ENCODE peak calls at places on chromosomes 2 and 18, in four cellular contexts. One of them, this sample, is unnamed. For H3K27me3, the result is how much of the 10 kb centered on the place peaks cover.

GRCh38 chr2:216147172-216148131 is 38.3 kb downstream of the XRCC5 start:
- DNase-seq in CD4-positive, alpha-beta T cell: no peak
- DNase-seq in testis: no peak
- DNase-seq in GM12878: no peak
- DNase-seq in this sample: no peak

GRCh38 chr18:79540161-79540913 is 139.3 kb upstream of the CTDP1 start:
- DNase-seq in CD4-positive, alpha-beta T cell: no peak
- DNase-seq in testis: peak
- DNase-seq in GM12878: no peak
- DNase-seq in this sample: no peak

GRCh38 chr2:12921321-12921720 is 204.6 kb downstream of the TRIB2 start:
- DNase-seq in CD4-positive, alpha-beta T cell: no peak
- DNase-seq in testis: no peak
- DNase-seq in GM12878: no peak
- DNase-seq in this sample: no peak

GRCh38 chr2:204972606-204973336 is 427.5 kb downstream of the PARD3B start:
- DNase-seq in CD4-positive, alpha-beta T cell: no peak
- DNase-seq in testis: no peak
- DNase-seq in GM12878: no peak
- DNase-seq in this sample: no peak

GRCh38 chr2:71605173-71605641 is 151.8 kb downstream of the DYSF start:
- DNase-seq in CD4-positive, alpha-beta T cell: no peak
- DNase-seq in testis: no peak
- DNase-seq in GM12878: no peak
- DNase-seq in this sample: no peak

GRCh38 chr2:64838817-64839216 is 150.4 kb upstream of the SLC1A4 start:
- DNase-seq in CD4-positive, alpha-beta T cell: no peak
- DNase-seq in testis: no peak
- DNase-seq in GM12878: no peak
- DNase-seq in this sample: peak

GRCh38 chr18:58716046-58716766 is 44.9 kb downstream of the MALT1 start:
- DNase-seq in CD4-positive, alpha-beta T cell: no peak
- DNase-seq in testis: no peak
- DNase-seq in GM12878: no peak
- DNase-seq in this sample: no peak

GRCh38 chr18:2425426-2426317 is 145.6 kb downstream of the METTL4 start:
- DNase-seq in CD4-positive, alpha-beta T cell: no peak
- DNase-seq in testis: no peak
- DNase-seq in GM12878: no peak
- DNase-seq in this sample: no peak

GRCh38 chr2:47653909-47654789 is 128.8 kb upstream of the MSH6 start:
- DNase-seq in CD4-positive, alpha-beta T cell: no peak
- DNase-seq in testis: peak
- DNase-seq in GM12878: no peak
- DNase-seq in this sample: peak

GRCh38 chr2:208265371-208265806 is 666 bp upstream of the PIKFYVE start:
- DNase-seq in CD4-positive, alpha-beta T cell: peak
- DNase-seq in testis: peak
- DNase-seq in GM12878: no peak
- DNase-seq in this sample: no peak

GRCh38 chr2:112985090-112985489 is 7.3 kb downstream of the IL36G start:
- DNase-seq in CD4-positive, alpha-beta T cell: peak
- DNase-seq in testis: no peak
- DNase-seq in GM12878: no peak
- DNase-seq in this sample: no peak

GRCh38 chr2:201515573-201516246 is 64.2 kb downstream of the STRADB start:
- DNase-seq in CD4-positive, alpha-beta T cell: no peak
- DNase-seq in testis: no peak
- DNase-seq in GM12878: no peak
- DNase-seq in this sample: no peak

GRCh38 chr18:62663731-62664336 is 51.5 kb upstream of the PHLPP1 start:
- DNase-seq in CD4-positive, alpha-beta T cell: no peak
- DNase-seq in testis: no peak
- DNase-seq in GM12878: peak
- DNase-seq in this sample: no peak

GRCh38 chr2:241901018-241901380 is 31.5 kb downstream of the RTP5 start:
- DNase-seq in CD4-positive, alpha-beta T cell: no peak
- DNase-seq in testis: no peak
- DNase-seq in GM12878: no peak
- DNase-seq in this sample: no peak

GRCh38 chr2:241612156-241613017 is 24.6 kb downstream of the THAP4 start:
- DNase-seq in CD4-positive, alpha-beta T cell: no peak
- DNase-seq in testis: peak
- DNase-seq in GM12878: no peak
- DNase-seq in this sample: no peak

DNA sequence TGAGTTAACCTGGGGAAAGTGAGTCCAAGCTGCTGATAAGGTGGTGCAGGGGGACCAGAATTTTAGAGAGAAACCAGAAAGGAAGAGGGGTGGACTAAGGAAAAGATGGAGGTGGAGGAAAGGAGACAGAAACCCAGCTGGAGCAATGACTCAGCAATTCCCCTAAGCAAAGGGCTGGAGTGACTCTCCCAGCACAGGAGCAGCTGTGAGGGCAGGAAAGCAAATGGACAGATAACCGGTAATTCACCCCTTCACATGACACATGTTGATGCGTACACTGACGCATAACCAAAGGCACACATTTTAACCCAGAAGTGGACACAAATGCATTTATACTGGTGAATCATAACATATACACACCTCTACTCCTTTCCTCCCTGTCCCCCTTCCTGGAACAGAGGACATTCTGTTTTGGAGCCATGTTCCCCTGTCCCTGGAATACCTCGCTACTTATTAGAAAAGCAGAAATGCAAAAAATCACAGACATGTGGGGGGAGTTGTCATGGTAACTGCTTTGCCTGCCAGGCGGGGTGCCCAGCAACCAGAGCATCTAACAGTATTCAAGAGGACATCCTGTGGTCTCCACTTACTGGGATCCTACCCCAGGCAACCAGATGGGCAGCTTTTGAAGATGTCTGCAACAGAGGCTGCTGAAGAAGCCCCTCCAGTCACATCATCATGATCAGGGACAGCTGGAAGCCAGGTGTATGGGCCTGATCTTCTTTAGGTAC is 4.7 kb downstream of the CDK5R2 start:
- DNase-seq in CD4-positive, alpha-beta T cell: no peak
- DNase-seq in testis: no peak
- DNase-seq in GM12878: no peak
- DNase-seq in this sample: peak
- H3K27me3 ChIP-seq in CD4-positive, alpha-beta T cell: half or more
- H3K27me3 ChIP-seq in testis: under half
- H3K27me3 ChIP-seq in GM12878: under half
- H3K27me3 ChIP-seq in this sample: under half

GRCh38 chr2:60460577-60461420 is 92.7 kb downstream of the BCL11A start:
- DNase-seq in CD4-positive, alpha-beta T cell: no peak
- DNase-seq in testis: no peak
- DNase-seq in GM12878: no peak
- DNase-seq in this sample: no peak

GRCh38 chr2:60453301-60453700 is 100.2 kb downstream of the BCL11A start:
- DNase-seq in CD4-positive, alpha-beta T cell: no peak
- DNase-seq in testis: peak
- DNase-seq in GM12878: no peak
- DNase-seq in this sample: no peak

GRCh38 chr2:60453896-60454295 is 99.6 kb downstream of the BCL11A start:
- DNase-seq in CD4-positive, alpha-beta T cell: no peak
- DNase-seq in testis: no peak
- DNase-seq in GM12878: no peak
- DNase-seq in this sample: no peak

GRCh38 chr2:60459896-60460295 is 93.6 kb downstream of the BCL11A start:
- DNase-seq in CD4-positive, alpha-beta T cell: no peak
- DNase-seq in testis: no peak
- DNase-seq in GM12878: no peak
- DNase-seq in this sample: no peak

DNA sequence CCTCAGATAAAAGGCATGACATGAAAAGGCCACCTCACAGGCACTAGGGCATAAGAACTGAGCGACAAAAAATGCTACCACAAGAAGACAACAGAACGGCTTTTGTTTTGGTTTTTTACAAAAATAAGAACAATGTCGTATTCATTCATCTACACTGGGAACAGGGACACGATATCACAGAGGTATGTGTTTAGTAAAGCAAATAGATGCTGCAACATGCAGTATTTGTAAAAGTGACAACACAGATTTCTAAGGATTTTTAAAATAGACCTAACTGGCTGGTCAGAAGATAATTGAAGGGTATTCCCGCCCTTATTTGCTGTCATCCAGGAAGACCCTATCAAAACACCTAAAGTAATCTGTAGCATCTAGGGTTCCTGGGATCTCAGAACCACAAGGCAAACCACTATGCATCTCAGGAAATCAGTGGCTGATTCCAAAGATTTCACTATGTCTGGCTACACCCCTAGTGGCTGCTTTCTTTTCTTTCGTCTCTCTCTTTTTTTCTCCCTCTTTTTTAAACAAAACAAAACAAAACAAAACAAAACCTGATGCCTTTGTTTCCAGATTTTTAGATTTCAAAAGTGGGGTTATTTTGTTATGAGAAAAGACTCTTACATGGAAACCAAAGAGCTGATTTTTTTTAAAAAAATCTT is 97.2 kb downstream of the BCL11A start:
- DNase-seq in CD4-positive, alpha-beta T cell: no peak
- DNase-seq in testis: no peak
- DNase-seq in GM12878: no peak
- DNase-seq in this sample: no peak
- TF ChIP-seq CTCF in CD4-positive, alpha-beta T cell: no peak
- TF ChIP-seq CTCF in testis: no peak
- TF ChIP-seq CTCF in GM12878: no peak
- TF ChIP-seq CTCF in this sample: no peak

GRCh38 chr2:68862889-68863288 is 8.3 kb downstream of the BMP10 start:
- DNase-seq in CD4-positive, alpha-beta T cell: no peak
- DNase-seq in testis: no peak
- DNase-seq in GM12878: no peak
- DNase-seq in this sample: no peak
- H3K27me3 ChIP-seq in CD4-positive, alpha-beta T cell: under half
- H3K27me3 ChIP-seq in testis: under half
- H3K27me3 ChIP-seq in GM12878: under half
- H3K27me3 ChIP-seq in this sample: under half

GRCh38 chr2:61853848-61854434 is at the start of gene FAM161A:
- DNase-seq in CD4-positive, alpha-beta T cell: peak
- DNase-seq in testis: peak
- DNase-seq in GM12878: peak
- DNase-seq in this sample: peak

GRCh38 chr2:61855178-61855523 is 1.3 kb upstream of the FAM161A start:
- DNase-seq in CD4-positive, alpha-beta T cell: no peak
- DNase-seq in testis: peak
- DNase-seq in GM12878: no peak
- DNase-seq in this sample: no peak

GRCh38 chr2:61853086-61853847 is 593 bp downstream of the FAM161A start:
- DNase-seq in CD4-positive, alpha-beta T cell: no peak
- DNase-seq in testis: peak
- DNase-seq in GM12878: no peak
- DNase-seq in this sample: no peak

GRCh38 chr2:61854435-61855177 is 746 bp upstream of the FAM161A start:
- DNase-seq in CD4-positive, alpha-beta T cell: peak
- DNase-seq in testis: peak
- DNase-seq in GM12878: peak
- DNase-seq in this sample: peak
- TF ChIP-seq CTCF in CD4-positive, alpha-beta T cell: no peak
- TF ChIP-seq CTCF in testis: no peak
- TF ChIP-seq CTCF in GM12878: no peak
- TF ChIP-seq CTCF in this sample: no peak

DNA sequence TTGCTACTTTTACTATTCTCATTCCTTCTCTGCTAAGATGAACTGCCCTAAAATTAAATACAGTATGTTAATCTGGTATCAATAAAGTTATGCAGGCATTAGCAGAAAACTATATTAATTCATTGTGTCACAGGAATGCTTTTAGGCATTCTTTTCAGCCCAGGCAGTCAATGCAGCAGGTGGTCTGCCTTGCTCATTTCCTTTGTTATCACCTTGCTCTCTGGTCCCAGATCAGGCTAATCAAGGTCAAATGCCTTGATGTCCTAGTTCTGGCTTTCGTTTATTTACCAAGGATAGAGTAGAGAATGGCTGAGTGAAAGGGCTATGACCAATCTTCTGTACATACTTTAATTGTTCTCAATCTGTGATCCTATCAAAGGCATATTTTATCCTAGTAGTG is 1023.6 kb downstream of the TMEM182 start:
- DNase-seq in CD4-positive, alpha-beta T cell: no peak
- DNase-seq in testis: no peak
- DNase-seq in GM12878: no peak
- DNase-seq in this sample: no peak
- H3K27me3 ChIP-seq in CD4-positive, alpha-beta T cell: under half
- H3K27me3 ChIP-seq in testis: under half
- H3K27me3 ChIP-seq in GM12878: under half
- H3K27me3 ChIP-seq in this sample: under half

GRCh38 chr18:10275506-10275905 is 178.9 kb upstream of the APCDD1 start:
- DNase-seq in CD4-positive, alpha-beta T cell: no peak
- DNase-seq in testis: no peak
- DNase-seq in GM12878: no peak
- DNase-seq in this sample: no peak

GRCh38 chr18:10279905-10280658 is 174.4 kb upstream of the APCDD1 start:
- DNase-seq in CD4-positive, alpha-beta T cell: no peak
- DNase-seq in testis: no peak
- DNase-seq in GM12878: no peak
- DNase-seq in this sample: no peak

GRCh38 chr18:10279476-10279875 is 175.0 kb upstream of the APCDD1 start:
- DNase-seq in CD4-positive, alpha-beta T cell: no peak
- DNase-seq in testis: no peak
- DNase-seq in GM12878: no peak
- DNase-seq in this sample: no peak

GRCh38 chr18:10274327-10274726 is 180.1 kb upstream of the APCDD1 start:
- DNase-seq in CD4-positive, alpha-beta T cell: no peak
- DNase-seq in testis: no peak
- DNase-seq in GM12878: no peak
- DNase-seq in this sample: no peak

GRCh38 chr18:10278265-10278664 is 176.2 kb upstream of the APCDD1 start:
- DNase-seq in CD4-positive, alpha-beta T cell: no peak
- DNase-seq in testis: no peak
- DNase-seq in GM12878: no peak
- DNase-seq in this sample: no peak
- TF ChIP-seq CTCF in CD4-positive, alpha-beta T cell: no peak
- TF ChIP-seq CTCF in testis: no peak
- TF ChIP-seq CTCF in GM12878: no peak
- TF ChIP-seq CTCF in this sample: no peak